ENCODE peak calls at places on chromosomes 13 and 19, in seven cellular contexts. One of them, this sample, is unnamed.

GRCh38 chr19:36401475-36401874 is 17.0 kb downstream of the ZFP82 start:
- DNase-seq in mammary epithelial cell: no peak
- DNase-seq in cardiac fibroblast: no peak
- DNase-seq in epithelial cell of proximal tubule: no peak
- DNase-seq in esophagus squamous epithelium: no peak
- DNase-seq in Peyer's patch: no peak
- DNase-seq in tibial artery: no peak
- DNase-seq in this sample: no peak

GRCh38 chr13:75666646-75667351 is 30.7 kb downstream of the LMO7 start:
- DNase-seq in mammary epithelial cell: peak; percentile 90
- DNase-seq in epithelial cell of proximal tubule: peak; percentile 43
- DNase-seq in esophagus squamous epithelium: no peak
- DNase-seq in cardiac fibroblast: peak; percentile 62
- DNase-seq in Peyer's patch: no peak
- DNase-seq in tibial artery: no peak
- DNase-seq in this sample: no peak

GRCh38 chr19:51784922-51785690 is 9.9 kb upstream of the FPR3 start:
- DNase-seq in cardiac fibroblast: peak; percentile 94
- DNase-seq in epithelial cell of proximal tubule: no peak
- DNase-seq in mammary epithelial cell: peak; percentile 98
- DNase-seq in esophagus squamous epithelium: no peak
- DNase-seq in Peyer's patch: peak; percentile 71
- DNase-seq in tibial artery: peak; percentile 84
- DNase-seq in this sample: no peak

GRCh38 chr19:45779231-45780145 is 2.8 kb downstream of the DMPK start:
- DNase-seq in Peyer's patch: peak; percentile 95
- DNase-seq in mammary epithelial cell: peak; percentile 73
- DNase-seq in esophagus squamous epithelium: peak; percentile 55
- DNase-seq in tibial artery: peak; percentile 86
- DNase-seq in cardiac fibroblast: peak; percentile 58
- DNase-seq in epithelial cell of proximal tubule: no peak
- DNase-seq in this sample: peak; percentile 83

GRCh38 chr13:50732712-50733111 is 110.8 kb downstream of the DLEU7 start:
- DNase-seq in esophagus squamous epithelium: no peak
- DNase-seq in tibial artery: no peak
- DNase-seq in epithelial cell of proximal tubule: no peak
- DNase-seq in cardiac fibroblast: peak; percentile 79
- DNase-seq in mammary epithelial cell: peak; percentile 87
- DNase-seq in Peyer's patch: no peak
- DNase-seq in this sample: no peak

GRCh38 chr13:113090415-113090770 is 15.2 kb upstream of the F7 start:
- DNase-seq in esophagus squamous epithelium: no peak
- DNase-seq in tibial artery: no peak
- DNase-seq in mammary epithelial cell: no peak
- DNase-seq in Peyer's patch: no peak
- DNase-seq in cardiac fibroblast: no peak
- DNase-seq in epithelial cell of proximal tubule: no peak
- DNase-seq in this sample: no peak

GRCh38 chr19:15635016-15635805 is 5.5 kb upstream of the CYP4F3 start:
- DNase-seq in esophagus squamous epithelium: no peak
- DNase-seq in cardiac fibroblast: no peak
- DNase-seq in mammary epithelial cell: peak; percentile 72
- DNase-seq in epithelial cell of proximal tubule: no peak
- DNase-seq in tibial artery: no peak
- DNase-seq in Peyer's patch: no peak
- DNase-seq in this sample: no peak

GRCh38 chr19:5112175-5112574 is 143.3 kb downstream of the KDM4B start:
- DNase-seq in mammary epithelial cell: no peak
- DNase-seq in esophagus squamous epithelium: no peak
- DNase-seq in epithelial cell of proximal tubule: no peak
- DNase-seq in Peyer's patch: no peak
- DNase-seq in cardiac fibroblast: no peak
- DNase-seq in tibial artery: no peak
- DNase-seq in this sample: no peak

GRCh38 chr13:112923962-112924361 is 45.1 kb upstream of the MCF2L start:
- DNase-seq in cardiac fibroblast: no peak
- DNase-seq in epithelial cell of proximal tubule: no peak
- DNase-seq in mammary epithelial cell: no peak
- DNase-seq in Peyer's patch: no peak
- DNase-seq in esophagus squamous epithelium: no peak
- DNase-seq in tibial artery: no peak
- DNase-seq in this sample: no peak

GRCh38 chr19:45391346-45391745 is 13.5 kb downstream of the PPP1R13L start:
- DNase-seq in Peyer's patch: no peak
- DNase-seq in cardiac fibroblast: peak; percentile 32
- DNase-seq in tibial artery: no peak
- DNase-seq in mammary epithelial cell: peak; percentile 22
- DNase-seq in epithelial cell of proximal tubule: no peak
- DNase-seq in esophagus squamous epithelium: no peak
- DNase-seq in this sample: no peak

GRCh38 chr19:48644839-48645651 is 942 bp downstream of the CA11 start:
- DNase-seq in cardiac fibroblast: peak; percentile 78
- DNase-seq in mammary epithelial cell: peak; percentile 42
- DNase-seq in tibial artery: peak; percentile 85
- DNase-seq in esophagus squamous epithelium: no peak
- DNase-seq in Peyer's patch: peak; percentile 90
- DNase-seq in epithelial cell of proximal tubule: no peak
- DNase-seq in this sample: peak; percentile 69

DNA sequence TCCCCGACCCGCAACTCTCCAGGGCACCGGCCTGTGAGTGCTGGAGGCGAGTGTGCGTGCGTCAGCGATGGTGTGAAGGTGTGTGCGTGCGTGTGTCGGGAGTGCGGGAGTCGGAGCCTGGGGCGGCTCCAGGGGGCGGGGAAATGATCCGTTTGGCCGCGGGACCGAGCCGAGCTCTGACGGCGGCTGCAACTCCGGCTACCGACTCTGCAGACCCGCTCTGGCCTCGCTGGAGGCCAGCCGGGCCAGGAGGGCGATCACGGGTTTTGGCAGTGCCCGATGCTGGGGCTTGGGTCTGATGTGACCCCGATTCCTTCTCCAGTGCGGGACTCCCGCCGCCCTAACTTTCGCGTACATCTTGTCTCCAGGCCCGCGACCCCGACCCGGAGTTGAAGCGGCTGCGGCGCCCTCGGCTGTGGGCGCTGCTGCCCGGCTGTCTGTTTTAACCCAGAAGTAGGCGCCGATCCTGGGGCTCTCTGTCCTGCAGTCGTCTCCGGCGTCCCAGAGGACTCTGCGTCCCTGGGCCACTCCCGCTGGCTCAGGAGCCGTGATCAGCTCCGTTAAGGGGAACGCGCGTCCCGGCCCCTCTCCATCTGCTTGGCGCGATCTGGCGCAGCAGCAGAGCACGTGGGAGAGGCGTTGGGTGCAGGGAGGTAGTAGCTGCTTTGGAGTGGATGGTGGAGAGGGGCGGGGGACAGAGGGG is 1.2 kb downstream of the CHST8 start:
- DNase-seq in epithelial cell of proximal tubule: no peak
- DNase-seq in tibial artery: no peak
- DNase-seq in esophagus squamous epithelium: no peak
- DNase-seq in cardiac fibroblast: peak; percentile 7
- DNase-seq in mammary epithelial cell: no peak
- DNase-seq in Peyer's patch: no peak
- DNase-seq in this sample: no peak
- H3K4me3 ChIP-seq in epithelial cell of proximal tubule: no peak overlapping the region
- H3K4me3 ChIP-seq in tibial artery: peak overlapping the region; percentile 52
- H3K4me3 ChIP-seq in esophagus squamous epithelium: peak overlapping the region; percentile 34
- H3K4me3 ChIP-seq in cardiac fibroblast: no peak overlapping the region
- H3K4me3 ChIP-seq in mammary epithelial cell: peak overlapping the region; percentile 44
- H3K4me3 ChIP-seq in Peyer's patch: no peak overlapping the region
- H3K4me3 ChIP-seq in this sample: no peak overlapping the region

GRCh38 chr13:97325738-97326137 is 103.6 kb downstream of the MBNL2 start:
- DNase-seq in tibial artery: no peak
- DNase-seq in mammary epithelial cell: peak; percentile 29
- DNase-seq in Peyer's patch: no peak
- DNase-seq in epithelial cell of proximal tubule: no peak
- DNase-seq in esophagus squamous epithelium: no peak
- DNase-seq in cardiac fibroblast: no peak
- DNase-seq in this sample: no peak

GRCh38 chr13:97321616-97322321 is 99.6 kb downstream of the MBNL2 start:
- DNase-seq in epithelial cell of proximal tubule: no peak
- DNase-seq in esophagus squamous epithelium: no peak
- DNase-seq in mammary epithelial cell: no peak
- DNase-seq in Peyer's patch: no peak
- DNase-seq in tibial artery: no peak
- DNase-seq in cardiac fibroblast: no peak
- DNase-seq in this sample: no peak

GRCh38 chr13:97324115-97324514 is 102.0 kb downstream of the MBNL2 start:
- DNase-seq in epithelial cell of proximal tubule: no peak
- DNase-seq in esophagus squamous epithelium: no peak
- DNase-seq in Peyer's patch: no peak
- DNase-seq in cardiac fibroblast: no peak
- DNase-seq in tibial artery: no peak
- DNase-seq in mammary epithelial cell: no peak
- DNase-seq in this sample: no peak

GRCh38 chr13:97321101-97321500 is 99.0 kb downstream of the MBNL2 start:
- DNase-seq in epithelial cell of proximal tubule: no peak
- DNase-seq in cardiac fibroblast: no peak
- DNase-seq in tibial artery: no peak
- DNase-seq in mammary epithelial cell: no peak
- DNase-seq in esophagus squamous epithelium: no peak
- DNase-seq in Peyer's patch: no peak
- DNase-seq in this sample: no peak

GRCh38 chr13:97322740-97323342 is 100.7 kb downstream of the MBNL2 start:
- DNase-seq in esophagus squamous epithelium: no peak
- DNase-seq in epithelial cell of proximal tubule: no peak
- DNase-seq in tibial artery: no peak
- DNase-seq in mammary epithelial cell: no peak
- DNase-seq in cardiac fibroblast: peak; percentile 65
- DNase-seq in Peyer's patch: no peak
- DNase-seq in this sample: no peak
- H3K4me3 ChIP-seq in esophagus squamous epithelium: no peak overlapping the region
- H3K4me3 ChIP-seq in epithelial cell of proximal tubule: no peak overlapping the region
- H3K4me3 ChIP-seq in tibial artery: no peak overlapping the region
- H3K4me3 ChIP-seq in mammary epithelial cell: no peak overlapping the region
- H3K4me3 ChIP-seq in cardiac fibroblast: no peak overlapping the region
- H3K4me3 ChIP-seq in Peyer's patch: no peak overlapping the region
- H3K4me3 ChIP-seq in this sample: no peak overlapping the region

GRCh38 chr13:72399351-72399750 is 328.1 kb downstream of the MZT1 start:
- DNase-seq in tibial artery: no peak
- DNase-seq in cardiac fibroblast: no peak
- DNase-seq in Peyer's patch: no peak
- DNase-seq in mammary epithelial cell: no peak
- DNase-seq in epithelial cell of proximal tubule: no peak
- DNase-seq in esophagus squamous epithelium: no peak
- DNase-seq in this sample: no peak

GRCh38 chr13:72405441-72405840 is 322.0 kb downstream of the MZT1 start:
- DNase-seq in mammary epithelial cell: no peak
- DNase-seq in esophagus squamous epithelium: no peak
- DNase-seq in cardiac fibroblast: no peak
- DNase-seq in epithelial cell of proximal tubule: no peak
- DNase-seq in tibial artery: no peak
- DNase-seq in Peyer's patch: no peak
- DNase-seq in this sample: no peak

GRCh38 chr13:72400859-72401258 is 326.6 kb downstream of the MZT1 start:
- DNase-seq in epithelial cell of proximal tubule: no peak
- DNase-seq in cardiac fibroblast: no peak
- DNase-seq in esophagus squamous epithelium: no peak
- DNase-seq in Peyer's patch: no peak
- DNase-seq in mammary epithelial cell: no peak
- DNase-seq in tibial artery: no peak
- DNase-seq in this sample: no peak

DNA sequence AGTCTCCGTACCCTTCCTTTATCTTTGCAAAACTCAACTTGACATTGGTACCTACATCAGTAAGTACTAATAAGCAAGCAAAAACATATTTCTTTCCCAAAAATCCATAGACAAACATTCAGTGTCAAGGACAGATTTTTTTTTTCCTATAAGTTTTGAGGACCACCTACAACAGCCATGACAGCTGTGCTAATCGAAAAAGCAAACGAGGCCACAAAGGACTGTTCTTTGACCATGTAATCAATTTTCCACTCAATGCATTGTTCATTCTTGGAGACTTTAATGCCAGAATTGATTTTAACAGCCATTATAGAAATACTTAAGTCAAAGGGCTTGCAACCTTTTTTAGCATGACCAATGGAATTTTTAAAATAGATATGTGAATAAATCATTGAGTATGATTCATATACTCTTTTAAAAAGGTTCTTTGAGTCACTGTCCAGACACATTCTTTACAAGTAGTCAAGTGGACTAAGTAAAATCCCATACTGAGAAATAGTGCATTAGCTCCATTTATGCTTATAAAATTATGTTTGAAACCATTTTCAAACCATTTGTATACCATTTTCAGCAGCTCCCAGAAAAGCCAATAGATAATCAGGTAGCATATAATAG is 323.9 kb downstream of the MZT1 start:
- DNase-seq in mammary epithelial cell: peak; percentile 28
- DNase-seq in epithelial cell of proximal tubule: no peak
- DNase-seq in esophagus squamous epithelium: no peak
- DNase-seq in cardiac fibroblast: peak; percentile 14
- DNase-seq in tibial artery: no peak
- DNase-seq in Peyer's patch: no peak
- DNase-seq in this sample: no peak
- H3K4me3 ChIP-seq in mammary epithelial cell: no peak overlapping the region
- H3K4me3 ChIP-seq in epithelial cell of proximal tubule: no peak overlapping the region
- H3K4me3 ChIP-seq in esophagus squamous epithelium: no peak overlapping the region
- H3K4me3 ChIP-seq in cardiac fibroblast: no peak overlapping the region
- H3K4me3 ChIP-seq in tibial artery: no peak overlapping the region
- H3K4me3 ChIP-seq in Peyer's patch: no peak overlapping the region
- H3K4me3 ChIP-seq in this sample: no peak overlapping the region

GRCh38 chr13:95035311-95036109 is 265.7 kb downstream of the ABCC4 start:
- DNase-seq in mammary epithelial cell: no peak
- DNase-seq in esophagus squamous epithelium: no peak
- DNase-seq in cardiac fibroblast: no peak
- DNase-seq in tibial artery: no peak
- DNase-seq in epithelial cell of proximal tubule: no peak
- DNase-seq in Peyer's patch: no peak
- DNase-seq in this sample: no peak

GRCh38 chr13:95027638-95028037 is 273.6 kb downstream of the ABCC4 start:
- DNase-seq in Peyer's patch: no peak
- DNase-seq in epithelial cell of proximal tubule: no peak
- DNase-seq in esophagus squamous epithelium: no peak
- DNase-seq in tibial artery: no peak
- DNase-seq in cardiac fibroblast: no peak
- DNase-seq in mammary epithelial cell: no peak
- DNase-seq in this sample: no peak

GRCh38 chr13:95030948-95031347 is 270.3 kb downstream of the ABCC4 start:
- DNase-seq in tibial artery: no peak
- DNase-seq in Peyer's patch: no peak
- DNase-seq in epithelial cell of proximal tubule: no peak
- DNase-seq in cardiac fibroblast: no peak
- DNase-seq in esophagus squamous epithelium: no peak
- DNase-seq in mammary epithelial cell: no peak
- DNase-seq in this sample: no peak

GRCh38 chr13:95033890-95034289 is 267.4 kb downstream of the ABCC4 start:
- DNase-seq in esophagus squamous epithelium: no peak
- DNase-seq in tibial artery: no peak
- DNase-seq in mammary epithelial cell: no peak
- DNase-seq in cardiac fibroblast: no peak
- DNase-seq in epithelial cell of proximal tubule: no peak
- DNase-seq in Peyer's patch: no peak
- DNase-seq in this sample: no peak

GRCh38 chr13:95032114-95032513 is 269.1 kb downstream of the ABCC4 start:
- DNase-seq in esophagus squamous epithelium: no peak
- DNase-seq in Peyer's patch: no peak
- DNase-seq in tibial artery: no peak
- DNase-seq in epithelial cell of proximal tubule: no peak
- DNase-seq in cardiac fibroblast: no peak
- DNase-seq in mammary epithelial cell: no peak
- DNase-seq in this sample: no peak
- H3K4me3 ChIP-seq in esophagus squamous epithelium: no peak overlapping the region
- H3K4me3 ChIP-seq in Peyer's patch: no peak overlapping the region
- H3K4me3 ChIP-seq in tibial artery: no peak overlapping the region
- H3K4me3 ChIP-seq in epithelial cell of proximal tubule: no peak overlapping the region
- H3K4me3 ChIP-seq in cardiac fibroblast: no peak overlapping the region
- H3K4me3 ChIP-seq in mammary epithelial cell: no peak overlapping the region
- H3K4me3 ChIP-seq in this sample: no peak overlapping the region